ENCODE peak calls at places on chromosome 14, in nine cellular contexts. G is adrenal gland; Y is brain microvascular endothelial cell; Q is CD8-positive, alpha-beta T cell; V is spleen; W is stomach; R is AG04450; C is mammary epithelial cell; P is HCT116. T is an unnamed sample. For H3K27me3, the result is how much of the 10 kb centered on the place peaks cover.

GRCh38 chr14:77542349-77543239 is 44.0 kb upstream of the ISM2 start:
- DNase-seq in G (no peak), W (no peak), Y (no peak), P (no peak), V (no peak), R (no peak), C (no peak), Q (no peak), T (no peak)

GRCh38 chr14:100617715-100618693 is 30.8 kb upstream of the BEGAIN start:
- DNase-seq in Q (no peak), V (peak), C (no peak), G (peak), Y (no peak), R (no peak), P (no peak), W (no peak), T (no peak)

GRCh38 chr14:104782086-104782822 is 13.3 kb downstream of the AKT1 start:
- DNase-seq in W (no peak), P (no peak), R (no peak), V (no peak), Q (no peak), C (no peak), Y (no peak), G (no peak), T (no peak)

GRCh38 chr14:67674139-67674479 is 323 bp downstream of the VTI1B start:
- DNase-seq in C (peak), R (no peak), V (peak), Q (no peak), Y (peak), P (peak), W (peak), G (peak), T (peak)

GRCh38 chr14:68981124-68981523 is 2.0 kb upstream of the ACTN1 start:
- DNase-seq in R (no peak), V (no peak), W (no peak), C (no peak), Y (no peak), P (no peak), G (no peak), Q (no peak), T (no peak)

GRCh38 chr14:100304825-100305445 is 1.3 kb downstream of the SLC25A29 start:
- DNase-seq in V (no peak), Q (peak), Y (no peak), G (peak), C (peak), W (peak), R (no peak), P (no peak), T (no peak)

GRCh38 chr14:62597143-62597542 is 448.1 kb downstream of the KCNH5 start:
- DNase-seq in W (no peak), V (no peak), P (no peak), G (no peak), Q (no peak), C (no peak), R (no peak), Y (no peak), T (no peak)

GRCh38 chr14:88856786-88857366 is 32.4 kb downstream of the TTC8 start:
- DNase-seq in V (no peak), Q (no peak), G (no peak), Y (no peak), W (no peak), C (no peak), R (no peak), P (no peak), T (no peak)

GRCh38 chr14:68715032-68715924 is 77.6 kb downstream of the ZFP36L1 start:
- DNase-seq in Y (peak), C (peak), Q (no peak), P (no peak), V (no peak), G (no peak), R (no peak), W (no peak), T (no peak)

GRCh38 chr14:81091139-81091538 is 129.6 kb downstream of the GTF2A1 start:
- DNase-seq in G (no peak), Q (no peak), C (no peak), Y (no peak), R (no peak), V (no peak), P (no peak), W (no peak), T (no peak)

GRCh38 chr14:81351205-81351604 is 48.9 kb downstream of the STON2 start:
- DNase-seq in G (no peak), R (no peak), W (no peak), Y (no peak), P (no peak), V (no peak), C (no peak), Q (no peak), T (no peak)

GRCh38 chr14:69772082-69773017 is 5.4 kb downstream of the SRSF5 start:
- DNase-seq in Y (no peak), C (no peak), G (no peak), P (no peak), Q (no peak), V (no peak), W (no peak), R (no peak), T (no peak)

GRCh38 chr14:69559581-69560011 is 15.1 kb downstream of the CCDC177 start:
- DNase-seq in C (peak), R (no peak), Q (no peak), W (no peak), G (no peak), P (no peak), Y (no peak), V (no peak), T (no peak)

GRCh38 chr14:21384494-21384851 is 654 bp upstream of the SUPT16H start:
- DNase-seq in W (no peak), G (no peak), P (no peak), V (peak), Y (no peak), C (no peak), Q (no peak), R (no peak), T (no peak)

GRCh38 chr14:21534576-21534975 is 8.4 kb upstream of the SALL2 start:
- DNase-seq in C (no peak), Q (no peak), P (no peak), G (no peak), V (no peak), W (no peak), Y (no peak), R (no peak), T (no peak)

GRCh38 chr14:65854215-65854614 is 441.7 kb downstream of the FUT8 start:
- DNase-seq in R (no peak), C (no peak), Y (no peak), G (no peak), W (peak), P (no peak), V (no peak), Q (no peak), T (no peak)

GRCh38 chr14:71610797-71611196 is 321.4 kb upstream of the RGS6 start:
- DNase-seq in C (no peak), Q (no peak), V (no peak), Y (no peak), P (no peak), G (no peak), R (no peak), W (no peak), T (no peak)

GRCh38 chr14:42437809-42438208 is 831.1 kb downstream of the LRFN5 start:
- DNase-seq in C (no peak), Q (no peak), P (no peak), W (no peak), V (no peak), R (no peak), Y (no peak), G (no peak), T (no peak)

GRCh38 chr14:105989746-105990302 is 463.4 kb downstream of the TMEM121 start:
- DNase-seq in G (no peak), P (no peak), Q (no peak), W (no peak), Y (no peak), V (no peak), C (no peak), R (no peak), T (no peak)

GRCh38 chr14:101844219-101844618 is 82.7 kb downstream of the PPP2R5C start:
- DNase-seq in Q (no peak), P (no peak), W (no peak), R (no peak), V (peak), C (no peak), Y (no peak), G (no peak), T (no peak)

GRCh38 chr14:78173266-78174001 is 3.3 kb downstream of the NRXN3 start:
- DNase-seq in C (no peak), R (no peak), Q (no peak), P (no peak), W (no peak), G (no peak), V (no peak), Y (no peak), T (no peak)

GRCh38 chr14:54364555-54365415 is 32.0 kb upstream of the CDKN3 start:
- DNase-seq in Q (no peak), W (no peak), C (peak), P (no peak), V (no peak), R (no peak), G (peak), Y (no peak), T (no peak)

GRCh38 chr14:64825498-64825897 is 54.2 kb downstream of the SPTB start:
- DNase-seq in R (no peak), G (no peak), Y (no peak), V (no peak), W (no peak), C (no peak), Q (no peak), P (no peak), T (no peak)

GRCh38 chr14:64825006-64825405 is 54.7 kb downstream of the SPTB start:
- DNase-seq in G (no peak), P (no peak), V (no peak), R (no peak), W (no peak), C (no peak), Q (no peak), Y (no peak), T (no peak)

GRCh38 chr14:64828096-64828495 is 51.6 kb downstream of the SPTB start:
- DNase-seq in Q (no peak), R (no peak), G (no peak), Y (no peak), W (no peak), V (no peak), C (no peak), P (no peak), T (no peak)

GRCh38 chr14:64826333-64826732 is 53.4 kb downstream of the SPTB start:
- DNase-seq in P (no peak), C (no peak), Q (no peak), V (no peak), W (no peak), Y (no peak), G (no peak), R (no peak), T (no peak)

GRCh38 chr14:64826845-64827244 is 52.9 kb downstream of the SPTB start:
- DNase-seq in V (no peak), W (no peak), Q (no peak), C (peak), R (no peak), G (no peak), P (no peak), Y (no peak), T (no peak)
- TF ChIP-seq CTCF in V (no peak), W (no peak), Q (no peak), C (no peak), R (no peak), G (no peak), P (no peak), Y (no peak), T (no peak)

GRCh38 chr14:61406670-61407069 is 85.3 kb downstream of the PRKCH start:
- DNase-seq in Q (no peak), R (no peak), W (no peak), G (no peak), P (no peak), Y (no peak), C (no peak), V (no peak), T (no peak)

GRCh38 chr14:61409782-61410181 is 88.4 kb downstream of the PRKCH start:
- DNase-seq in W (no peak), V (no peak), Y (no peak), C (no peak), P (no peak), Q (no peak), G (no peak), R (no peak), T (no peak)

GRCh38 chr14:61406198-61406597 is 84.8 kb downstream of the PRKCH start:
- DNase-seq in G (no peak), R (no peak), C (no peak), V (no peak), Y (no peak), Q (no peak), W (no peak), P (no peak), T (no peak)

GRCh38 chr14:61404637-61405036 is 83.3 kb downstream of the PRKCH start:
- DNase-seq in Q (no peak), V (no peak), C (no peak), P (no peak), Y (no peak), R (no peak), G (no peak), W (no peak), T (no peak)

DNA sequence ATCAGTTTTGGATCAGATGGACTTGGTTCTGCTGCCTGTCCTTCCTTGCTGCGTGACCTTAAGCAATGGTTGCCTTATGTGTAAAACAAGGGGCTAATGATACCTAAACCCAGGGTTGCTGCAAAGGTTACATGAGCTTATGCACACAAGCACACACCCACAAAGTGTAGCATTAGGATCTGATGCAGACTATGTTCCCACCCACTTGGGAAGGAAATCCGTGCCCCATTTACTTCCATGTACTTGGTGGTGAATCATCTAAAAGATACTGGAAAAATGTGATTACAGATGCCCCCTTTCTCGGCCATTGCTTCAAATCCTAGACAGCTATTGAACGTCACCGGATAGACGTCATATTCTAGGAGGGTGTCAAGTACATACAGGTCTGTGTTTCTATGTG is 87.1 kb downstream of the PRKCH start:
- DNase-seq in W (no peak), G (no peak), P (no peak), C (no peak), Y (no peak), V (no peak), Q (no peak), R (no peak), T (no peak)
- H3K27ac ChIP-seq in W (no peak), G (no peak), P (no peak), C (no peak), Y (no peak), V (no peak), Q (no peak), R (no peak), T (no peak)

GRCh38 chr14:56801920-56802319 is 8.4 kb downstream of the OTX2 start:
- DNase-seq in Q (no peak), V (no peak), R (no peak), Y (no peak), G (no peak), C (no peak), W (no peak), P (no peak), T (no peak)

GRCh38 chr14:56798447-56799326 is 11.6 kb downstream of the OTX2 start:
- DNase-seq in Y (no peak), W (no peak), V (no peak), Q (no peak), G (no peak), C (no peak), P (no peak), R (no peak), T (no peak)

GRCh38 chr14:56797003-56797568 is 13.2 kb downstream of the OTX2 start:
- DNase-seq in C (no peak), Y (no peak), V (no peak), G (no peak), W (no peak), P (no peak), Q (no peak), R (no peak), T (no peak)

GRCh38 chr14:56797569-56798446 is 12.5 kb downstream of the OTX2 start:
- DNase-seq in Q (no peak), G (no peak), P (no peak), V (no peak), Y (no peak), W (no peak), R (no peak), C (no peak), T (no peak)

GRCh38 chr14:56799327-56799645 is 11.0 kb downstream of the OTX2 start:
- DNase-seq in C (no peak), R (no peak), W (no peak), G (no peak), Q (no peak), Y (no peak), V (no peak), P (no peak), T (no peak)
- H3K27me3 ChIP-seq in C (under half), R (half or more), W (under half), G (half or more), Q (under half), Y (half or more), V (under half), P (half or more), T (half or more)

GRCh38 chr14:50001999-50002925 is 109.4 kb downstream of the ARF6 start:
- DNase-seq in R (no peak), P (no peak), Q (peak), G (no peak), V (peak), C (peak), Y (no peak), W (peak), T (peak)

GRCh38 chr14:49999826-50000214 is 106.9 kb downstream of the ARF6 start:
- DNase-seq in V (no peak), Q (no peak), W (no peak), Y (no peak), G (no peak), R (no peak), C (no peak), P (no peak), T (no peak)

GRCh38 chr14:49999216-49999761 is 106.4 kb downstream of the ARF6 start:
- DNase-seq in G (peak), C (peak), R (no peak), P (peak), V (peak), W (peak), Q (peak), Y (peak), T (peak)

GRCh38 chr14:50001146-50001998 is 108.5 kb downstream of the ARF6 start:
- DNase-seq in Q (peak), P (peak), C (peak), R (no peak), W (peak), V (peak), G (no peak), Y (peak), T (peak)

GRCh38 chr14:50000215-50001145 is 107.6 kb downstream of the ARF6 start:
- DNase-seq in C (peak), W (peak), G (peak), Q (peak), R (no peak), V (peak), Y (peak), P (peak), T (peak)
- TF ChIP-seq CTCF in C (no peak), W (no peak), G (peak), Q (no peak), R (peak), V (no peak), Y (peak), P (no peak), T (no peak)

DNA sequence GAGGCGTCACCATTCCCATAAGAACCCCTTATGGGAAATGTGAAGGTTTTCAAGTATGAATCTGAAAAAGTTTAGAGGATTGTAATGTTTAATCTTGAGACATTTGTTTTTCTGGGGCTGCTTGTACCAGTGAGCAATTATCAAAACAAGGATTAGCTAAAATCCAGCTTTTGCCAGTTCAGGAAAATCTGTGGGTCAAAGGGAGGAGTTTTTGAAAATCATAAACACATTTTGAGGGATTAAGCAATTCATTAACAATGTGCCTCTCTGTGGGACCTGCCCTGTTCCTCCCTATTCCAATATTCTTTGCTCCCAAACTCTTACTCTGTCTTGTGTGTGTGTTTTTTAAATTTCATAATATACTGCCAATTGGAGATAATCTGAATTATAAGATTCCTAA is 11.7 kb upstream of the DAAM1 start:
- DNase-seq in W (no peak), V (no peak), R (no peak), G (no peak), C (no peak), Q (no peak), Y (no peak), P (no peak), T (no peak)
- H3K27ac ChIP-seq in W (no peak), V (no peak), R (no peak), G (no peak), C (no peak), Q (no peak), Y (no peak), P (no peak), T (no peak)

DNA sequence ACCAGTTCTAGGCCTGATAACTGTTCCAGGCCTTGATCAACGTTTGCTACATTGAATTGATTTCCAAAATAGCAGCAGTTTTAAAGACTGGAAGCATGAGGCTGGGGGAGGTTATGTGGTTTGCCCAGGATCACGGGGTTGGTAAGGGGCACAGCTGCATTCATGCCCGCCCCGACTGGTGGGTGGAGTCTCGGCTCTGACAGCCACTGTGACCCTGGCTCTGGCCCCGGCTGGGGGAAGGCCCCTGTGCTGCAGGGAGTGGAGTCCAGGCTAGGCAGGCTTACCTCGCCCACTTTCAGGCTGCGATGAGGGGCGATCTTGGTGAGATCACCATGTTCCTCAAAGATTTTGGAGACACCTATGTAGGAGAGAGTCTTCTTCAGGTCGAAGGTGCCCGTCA is 13.3 kb upstream of the SERPINA9 start:
- DNase-seq in Y (no peak), V (no peak), Q (no peak), P (no peak), C (no peak), R (no peak), W (no peak), G (no peak), T (no peak)
- H3K27me3 ChIP-seq in Y (under half), V (under half), Q (under half), P (under half), C (under half), R (under half), W (under half), G (under half), T (under half)

GRCh38 chr14:56660677-56661389 is 81.2 kb downstream of the TMEM260 start:
- DNase-seq in Q (no peak), R (no peak), Y (no peak), V (no peak), W (no peak), G (no peak), P (no peak), C (no peak), T (no peak)

GRCh38 chr14:56659361-56659760 is 79.8 kb downstream of the TMEM260 start:
- DNase-seq in W (no peak), Q (no peak), V (no peak), C (no peak), Y (no peak), G (no peak), P (no peak), R (no peak), T (no peak)

GRCh38 chr14:56657604-56658003 is 78.0 kb downstream of the TMEM260 start:
- DNase-seq in R (no peak), V (no peak), Q (no peak), P (no peak), C (no peak), W (no peak), G (no peak), Y (no peak), T (no peak)

GRCh38 chr14:56661478-56661877 is 81.9 kb downstream of the TMEM260 start:
- DNase-seq in C (no peak), G (no peak), R (no peak), V (no peak), W (no peak), P (no peak), Q (no peak), Y (no peak), T (no peak)

DNA sequence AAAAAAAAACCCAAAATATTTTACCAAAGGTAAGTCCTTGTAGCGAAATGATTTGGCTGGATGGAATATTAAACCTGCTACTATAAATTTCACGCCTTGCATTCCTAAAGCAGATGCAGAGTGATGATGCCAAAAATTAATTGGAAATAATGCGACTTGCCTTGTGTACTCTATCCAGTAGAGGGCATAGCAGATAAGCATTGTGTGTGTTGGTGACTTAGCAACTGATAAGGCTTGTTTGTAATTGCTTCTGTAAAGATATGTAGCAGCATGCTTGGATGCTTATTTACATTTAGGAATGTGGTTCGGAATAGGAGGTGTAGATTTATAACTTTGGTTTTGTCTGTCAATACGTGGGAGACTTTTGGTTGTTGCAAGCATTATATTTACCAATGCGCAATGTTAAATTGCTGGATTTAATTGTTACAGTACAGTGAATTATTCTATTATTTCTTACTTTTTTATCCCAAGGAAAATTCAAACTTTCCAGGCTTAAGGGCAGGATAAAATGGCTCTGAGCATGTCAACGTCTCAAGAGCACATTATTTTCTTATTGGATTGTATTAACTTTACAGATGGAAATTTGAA is 80.5 kb downstream of the TMEM260 start:
- DNase-seq in Q (no peak), R (peak), G (no peak), W (no peak), V (no peak), Y (peak), C (peak), P (peak), T (no peak)
- TF ChIP-seq CTCF in Q (no peak), R (peak), G (peak), W (peak), V (peak), Y (peak), C (peak), P (peak), T (peak)

T was measured in CD4-positive, alpha-beta T cell.